ENCODE peak calls at places on chromosomes 16 and 17, in six cellular contexts. One of them, this sample, is unnamed.
A peak's percentile ranks its signal among the peaks of the same experiment; 100 is the strongest.

GRCh38 chr17:11170901-11171300 is 70.1 kb upstream of the SHISA6 start:
- DNase-seq in BE2C: no peak
- DNase-seq in left ventricle myocardium inferior: no peak
- DNase-seq in hypothalamus: no peak
- DNase-seq in GM23248: no peak
- DNase-seq in effector CD4-positive, alpha-beta T cell: no peak
- DNase-seq in this sample: no peak

GRCh38 chr17:55555772-55556171 is 44.5 kb upstream of the SMIM36 start:
- DNase-seq in GM23248: no peak
- DNase-seq in left ventricle myocardium inferior: no peak
- DNase-seq in hypothalamus: no peak
- DNase-seq in effector CD4-positive, alpha-beta T cell: no peak
- DNase-seq in BE2C: no peak
- DNase-seq in this sample: no peak

GRCh38 chr17:7914771-7915610 is 1.1 kb downstream of the RNF227 start:
- DNase-seq in effector CD4-positive, alpha-beta T cell: no peak
- DNase-seq in GM23248: peak; percentile 67
- DNase-seq in left ventricle myocardium inferior: peak; percentile 21
- DNase-seq in hypothalamus: no peak
- DNase-seq in BE2C: no peak
- DNase-seq in this sample: no peak

GRCh38 chr17:27473748-27474609 is 17.7 kb downstream of the KSR1 start:
- DNase-seq in BE2C: peak; percentile 14
- DNase-seq in effector CD4-positive, alpha-beta T cell: peak; percentile 60
- DNase-seq in GM23248: no peak
- DNase-seq in hypothalamus: no peak
- DNase-seq in left ventricle myocardium inferior: peak; percentile 63
- DNase-seq in this sample: no peak

GRCh38 chr16:9297437-9298113 is 206.1 kb downstream of the HAPSTR1 start:
- DNase-seq in hypothalamus: peak; percentile 3
- DNase-seq in effector CD4-positive, alpha-beta T cell: no peak
- DNase-seq in GM23248: peak; percentile 29
- DNase-seq in BE2C: peak; percentile 63
- DNase-seq in left ventricle myocardium inferior: no peak
- DNase-seq in this sample: peak; percentile 61

GRCh38 chr16:11554054-11554453 is 32.7 kb downstream of the LITAF start:
- DNase-seq in GM23248: no peak
- DNase-seq in left ventricle myocardium inferior: no peak
- DNase-seq in hypothalamus: no peak
- DNase-seq in BE2C: no peak
- DNase-seq in effector CD4-positive, alpha-beta T cell: no peak
- DNase-seq in this sample: no peak

GRCh38 chr16:51017969-51018368 is 133.1 kb downstream of the SALL1 start:
- DNase-seq in BE2C: no peak
- DNase-seq in left ventricle myocardium inferior: no peak
- DNase-seq in effector CD4-positive, alpha-beta T cell: no peak
- DNase-seq in GM23248: no peak
- DNase-seq in hypothalamus: no peak
- DNase-seq in this sample: no peak

GRCh38 chr17:73228748-73229236 is 32.9 kb downstream of the CPSF4L start:
- DNase-seq in GM23248: peak; percentile 95
- DNase-seq in effector CD4-positive, alpha-beta T cell: no peak
- DNase-seq in BE2C: peak; percentile 49
- DNase-seq in hypothalamus: peak; percentile 10
- DNase-seq in left ventricle myocardium inferior: peak; percentile 57
- DNase-seq in this sample: no peak

GRCh38 chr16:89581861-89582563 is 6.5 kb downstream of the CPNE7 start:
- DNase-seq in effector CD4-positive, alpha-beta T cell: no peak
- DNase-seq in hypothalamus: no peak
- DNase-seq in left ventricle myocardium inferior: no peak
- DNase-seq in GM23248: peak; percentile 63
- DNase-seq in BE2C: no peak
- DNase-seq in this sample: no peak

This sample was measured in SK-N-SH.